ENCODE peak calls at places on chromosomes 5 and 9, in ten cellular contexts. R, C, T, N, U, V, D, M, P and I are unnamed samples.

GRCh38 chr9:34554211-34555001 is 31.6 kb upstream of the ENHO start:
- DNase-seq in D (no peak), N (no peak), T (no peak), C (no peak), P (no peak), R (no peak), V (no peak), U (peak; percentile 8), M (no peak), I (no peak)

GRCh38 chr9:123678038-123678877 is 251.7 kb downstream of the DENND1A start:
- DNase-seq in R (no peak), C (peak; percentile 15), V (no peak), T (peak; percentile 21), P (peak; percentile 55), D (peak; percentile 51), M (no peak), N (no peak), U (no peak), I (no peak)

GRCh38 chr9:123637596-123637939 is 281.6 kb downstream of the CRB2 start:
- DNase-seq in V (no peak), P (no peak), D (no peak), N (no peak), R (no peak), M (no peak), T (peak; percentile 23), C (peak; percentile 7), U (peak; percentile 10), I (no peak)

GRCh38 chr9:90460220-90460619 is 182.4 kb downstream of the DIRAS2 start:
- DNase-seq in N (no peak), V (no peak), P (peak; percentile 53), C (no peak), D (peak; percentile 49), M (no peak), U (no peak), T (no peak), R (no peak), I (no peak)

GRCh38 chr9:97473717-97474116 is 27.7 kb upstream of the TMOD1 start:
- DNase-seq in R (peak; percentile 58), V (no peak), T (no peak), N (no peak), U (no peak), D (no peak), M (no peak), P (no peak), C (no peak), I (no peak)

GRCh38 chr5:172533399-172534228 is 79.3 kb upstream of the SH3PXD2B start:
- DNase-seq in P (peak; percentile 18), C (peak; percentile 16), U (no peak), M (no peak), R (peak; percentile 40), T (peak; percentile 23), N (no peak), D (peak; percentile 28), V (no peak), I (no peak)

GRCh38 chr9:109793196-109793595 is 13.2 kb downstream of the PALM2AKAP2 start:
- DNase-seq in D (no peak), M (no peak), T (peak; percentile 95), U (no peak), R (no peak), N (peak; percentile 86), P (no peak), V (no peak), C (peak; percentile 95), I (peak; percentile 62)

GRCh38 chr5:96194597-96194996 is 232.9 kb upstream of the ELL2 start:
- DNase-seq in D (no peak), T (no peak), P (no peak), C (no peak), M (no peak), N (no peak), R (no peak), V (no peak), U (no peak), I (no peak)

GRCh38 chr5:56900858-56901578 is 8.4 kb upstream of the SETD9 start:
- DNase-seq in M (no peak), U (peak; percentile 44), V (no peak), T (peak; percentile 19), N (no peak), P (peak; percentile 46), C (peak; percentile 14), D (peak; percentile 63), R (no peak), I (no peak)

GRCh38 chr5:17411436-17411835 is 86.6 kb upstream of the TAF11L2 start:
- DNase-seq in T (peak; percentile 30), N (no peak), M (no peak), C (peak; percentile 19), U (no peak), V (no peak), P (no peak), R (no peak), D (no peak), I (no peak)

GRCh38 chr5:73624888-73625287 is 1.1 kb upstream of the ARHGEF28 start:
- DNase-seq in M (no peak), N (no peak), C (no peak), V (no peak), T (no peak), D (no peak), R (no peak), P (no peak), U (no peak), I (no peak)

GRCh38 chr5:180075703-180076102 is 4.1 kb upstream of the RNF130 start:
- DNase-seq in D (no peak), P (no peak), T (no peak), N (no peak), M (no peak), U (no peak), R (no peak), V (no peak), C (no peak), I (no peak)

GRCh38 chr5:61334224-61335196 is 2.5 kb downstream of the ZSWIM6 start:
- DNase-seq in N (no peak), V (no peak), D (no peak), P (no peak), M (no peak), C (peak; percentile 86), U (no peak), T (peak; percentile 90), R (no peak), I (no peak)

GRCh38 chr5:111848374-111848914 is 91.5 kb upstream of the NREP start:
- DNase-seq in N (no peak), R (no peak), V (no peak), C (peak; percentile 38), D (no peak), U (no peak), M (no peak), T (peak; percentile 41), P (no peak), I (no peak)

GRCh38 chr5:139837711-139838380 is 42.2 kb downstream of the PSD2 start:
- DNase-seq in D (no peak), M (no peak), U (no peak), V (no peak), N (no peak), R (no peak), T (no peak), P (no peak), C (no peak), I (no peak)

GRCh38 chr9:23979491-23979890 is 153.5 kb upstream of the ELAVL2 start:
- DNase-seq in M (no peak), U (no peak), D (no peak), C (no peak), T (no peak), R (no peak), N (no peak), V (no peak), P (no peak), I (no peak)
- TF ChIP-seq CTCF in M (no peak), U (no peak), D (no peak), C (no peak), T (no peak), R (no peak), N (no peak), V (no peak), P (no peak), I (no peak)

GRCh38 chr9:35726876-35727438 is 5.0 kb downstream of the TLN1 start:
- DNase-seq in N (no peak), D (peak; percentile 72), C (peak; percentile 36), U (peak; percentile 39), M (no peak), T (peak; percentile 62), R (no peak), V (no peak), P (no peak), I (no peak)

GRCh38 chr9:35729101-35729500 is 2.9 kb downstream of the TLN1 start:
- DNase-seq in R (no peak), T (no peak), V (no peak), C (no peak), N (no peak), M (no peak), D (no peak), U (no peak), P (no peak), I (no peak)

GRCh38 chr9:35729700-35730485 is 2.1 kb downstream of the TLN1 start:
- DNase-seq in U (peak; percentile 63), P (peak; percentile 55), D (peak; percentile 70), N (peak; percentile 72), M (peak; percentile 83), T (peak; percentile 87), V (peak; percentile 79), C (peak; percentile 81), R (peak; percentile 19), I (no peak)

GRCh38 chr9:35728041-35728971 is 3.7 kb downstream of the TLN1 start:
- DNase-seq in R (peak; percentile 67), C (peak; percentile 86), N (peak; percentile 82), U (peak; percentile 47), V (peak; percentile 79), P (peak; percentile 65), M (peak; percentile 86), T (peak; percentile 91), D (peak; percentile 86), I (peak; percentile 84)

DNA sequence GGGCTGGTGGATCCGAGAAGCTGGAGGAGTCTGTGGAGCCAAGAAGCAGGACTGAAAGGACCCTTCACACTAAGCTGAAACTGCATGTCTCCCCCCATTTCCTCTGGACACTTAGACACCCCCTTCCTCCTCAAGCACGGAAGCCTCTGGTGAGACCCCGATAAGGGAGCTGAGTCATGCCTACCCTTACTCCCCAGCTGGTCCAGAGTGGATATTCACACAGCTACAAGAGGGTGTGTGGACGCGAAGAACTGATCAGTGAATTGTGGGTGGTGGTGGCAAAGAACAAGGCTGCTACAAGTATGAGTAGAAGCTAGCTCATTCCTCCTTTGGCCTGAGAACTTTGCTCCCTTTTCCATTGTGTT is 4.3 kb downstream of the TLN1 start:
- DNase-seq in N (no peak), T (no peak), V (no peak), M (no peak), D (no peak), R (no peak), U (no peak), P (no peak), C (no peak), I (no peak)
- H3K4me3 ChIP-seq in N (peak overlapping the region; percentile 90), T (peak overlapping the region; percentile 99), V (no peak overlapping the region), M (peak overlapping the region; percentile 91), D (peak overlapping the region; percentile 71), R (peak overlapping the region; percentile 26), U (no peak overlapping the region), P (no peak overlapping the region), C (peak overlapping the region; percentile 93), I (peak overlapping the region; percentile 94)

GRCh38 chr5:41695920-41696582 is 174.2 kb downstream of the OXCT1 start:
- DNase-seq in N (no peak), D (no peak), V (no peak), M (no peak), P (no peak), R (no peak), U (peak; percentile 8), C (no peak), T (no peak), I (no peak)
- TF ChIP-seq CTCF in N (peak; percentile 17), D (no peak), V (no peak), M (peak; percentile 13), P (no peak), R (no peak), U (peak; percentile 62), C (peak; percentile 21), T (peak; percentile 19), I (peak; percentile 41)

GRCh38 chr9:88951143-88951542 is 40.1 kb upstream of the S1PR3 start:
- DNase-seq in P (no peak), T (no peak), U (no peak), C (no peak), M (no peak), V (no peak), R (no peak), D (no peak), N (no peak), I (no peak)
- H3K4me3 ChIP-seq in P (no peak overlapping the region), T (peak overlapping the region; percentile 15), U (no peak overlapping the region), C (no peak overlapping the region), M (no peak overlapping the region), V (no peak overlapping the region), R (no peak overlapping the region), D (no peak overlapping the region), N (no peak overlapping the region), I (no peak overlapping the region)